ENCODE peak calls at places on chromosome 13, in four cellular contexts. One of them, this sample, is unnamed.

GRCh38 chr13:30711375-30711774 is 24.0 kb upstream of the ALOX5AP start:
- DNase-seq in WTC11: no peak
- DNase-seq in K562: no peak
- DNase-seq in GM12878: no peak
- DNase-seq in this sample: no peak

GRCh38 chr13:20526664-20527063 is 1.0 kb upstream of the CRYL1 start:
- DNase-seq in K562: no peak
- DNase-seq in WTC11: no peak
- DNase-seq in GM12878: no peak
- DNase-seq in this sample: peak; percentile 20

GRCh38 chr13:62512194-62513141 is 1096.8 kb upstream of the PCDH20 start:
- DNase-seq in WTC11: peak; percentile 60
- DNase-seq in GM12878: peak; percentile 24
- DNase-seq in K562: peak; percentile 1
- DNase-seq in this sample: peak; percentile 29

GRCh38 chr13:111485491-111486250 is 165.2 kb downstream of the TEX29 start:
- DNase-seq in WTC11: no peak
- DNase-seq in K562: no peak
- DNase-seq in GM12878: no peak
- DNase-seq in this sample: no peak

GRCh38 chr13:27967736-27968315 is 1.3 kb downstream of the CDX2 start:
- DNase-seq in K562: no peak
- DNase-seq in WTC11: no peak
- DNase-seq in GM12878: no peak
- DNase-seq in this sample: no peak

GRCh38 chr13:26502826-26503225 is 54.7 kb upstream of the WASF3 start:
- DNase-seq in GM12878: no peak
- DNase-seq in WTC11: no peak
- DNase-seq in K562: no peak
- DNase-seq in this sample: no peak

GRCh38 chr13:75635101-75635620 is 969 bp upstream of the LMO7 start:
- DNase-seq in K562: no peak
- DNase-seq in GM12878: no peak
- DNase-seq in WTC11: no peak
- DNase-seq in this sample: peak; percentile 24

GRCh38 chr13:94483970-94484369 is 4.5 kb upstream of the DCT start:
- DNase-seq in GM12878: no peak
- DNase-seq in K562: no peak
- DNase-seq in WTC11: no peak
- DNase-seq in this sample: no peak

GRCh38 chr13:112066624-112067004 is 335 bp upstream of the SOX1 start:
- DNase-seq in K562: no peak
- DNase-seq in GM12878: no peak
- DNase-seq in WTC11: peak; percentile 83
- DNase-seq in this sample: no peak

GRCh38 chr13:102220681-102221228 is 181.1 kb downstream of the FGF14 start:
- DNase-seq in K562: no peak
- DNase-seq in GM12878: no peak
- DNase-seq in WTC11: no peak
- DNase-seq in this sample: no peak

GRCh38 chr13:19818223-19818842 is 35.6 kb upstream of the PSPC1 start:
- DNase-seq in WTC11: peak; percentile 95
- DNase-seq in K562: peak; percentile 28
- DNase-seq in GM12878: no peak
- DNase-seq in this sample: peak; percentile 4

GRCh38 chr13:31110617-31111016 is 51.1 kb downstream of the HSPH1 start:
- DNase-seq in GM12878: no peak
- DNase-seq in WTC11: no peak
- DNase-seq in K562: no peak
- DNase-seq in this sample: no peak

GRCh38 chr13:27273658-27274425 is 3.2 kb downstream of the RASL11A start:
- DNase-seq in GM12878: no peak
- DNase-seq in K562: no peak
- DNase-seq in WTC11: no peak
- DNase-seq in this sample: no peak

GRCh38 chr13:52162279-52163101 is 3.1 kb upstream of the NEK3 start:
- DNase-seq in GM12878: no peak
- DNase-seq in WTC11: no peak
- DNase-seq in K562: no peak
- DNase-seq in this sample: peak; percentile 97

GRCh38 chr13:20566917-20567755 is at the start of gene IFT88:
- DNase-seq in K562: peak; percentile 88
- DNase-seq in WTC11: peak; percentile 88
- DNase-seq in GM12878: peak; percentile 48
- DNase-seq in this sample: peak; percentile 81

GRCh38 chr13:26993780-26994179 is 177.8 kb downstream of the USP12 start:
- DNase-seq in K562: no peak
- DNase-seq in GM12878: no peak
- DNase-seq in WTC11: no peak
- DNase-seq in this sample: no peak

GRCh38 chr13:110563463-110563774 is 1.9 kb upstream of the RAB20 start:
- DNase-seq in GM12878: no peak
- DNase-seq in WTC11: no peak
- DNase-seq in K562: no peak
- DNase-seq in this sample: no peak

GRCh38 chr13:75255159-75255558 is 226.8 kb downstream of the TBC1D4 start:
- DNase-seq in GM12878: no peak
- DNase-seq in WTC11: no peak
- DNase-seq in K562: no peak
- DNase-seq in this sample: no peak

GRCh38 chr13:109370486-109370885 is 415.9 kb downstream of the IRS2 start:
- DNase-seq in K562: no peak
- DNase-seq in GM12878: no peak
- DNase-seq in WTC11: no peak
- DNase-seq in this sample: no peak

GRCh38 chr13:22915442-22916082 is 265.2 kb upstream of the SGCG start:
- DNase-seq in K562: peak; percentile 13
- DNase-seq in GM12878: no peak
- DNase-seq in WTC11: peak; percentile 78
- DNase-seq in this sample: no peak

GRCh38 chr13:28574617-28575142 is 79.8 kb upstream of the FLT1 start:
- DNase-seq in WTC11: no peak
- DNase-seq in K562: peak; percentile 80
- DNase-seq in GM12878: peak; percentile 25
- DNase-seq in this sample: peak; percentile 10

GRCh38 chr13:98999635-98999952 is 21.7 kb upstream of the DOCK9 start:
- DNase-seq in WTC11: no peak
- DNase-seq in GM12878: no peak
- DNase-seq in K562: no peak
- DNase-seq in this sample: no peak

GRCh38 chr13:80040219-80040976 is 300.5 kb downstream of the SPRY2 start:
- DNase-seq in K562: no peak
- DNase-seq in WTC11: no peak
- DNase-seq in GM12878: no peak
- DNase-seq in this sample: no peak

GRCh38 chr13:49183672-49184315 is 36.3 kb upstream of the MLNR start:
- DNase-seq in K562: no peak
- DNase-seq in GM12878: no peak
- DNase-seq in WTC11: no peak
- DNase-seq in this sample: no peak

GRCh38 chr13:23672616-23673015 is 102.4 kb downstream of the TNFRSF19 start:
- DNase-seq in WTC11: no peak
- DNase-seq in GM12878: no peak
- DNase-seq in K562: no peak
- DNase-seq in this sample: no peak

GRCh38 chr13:20285530-20285929 is 53.4 kb upstream of the GJB6 start:
- DNase-seq in WTC11: no peak
- DNase-seq in GM12878: no peak
- DNase-seq in K562: no peak
- DNase-seq in this sample: no peak

GRCh38 chr13:27605610-27606200 is 14.6 kb downstream of the LNX2 start:
- DNase-seq in GM12878: no peak
- DNase-seq in K562: no peak
- DNase-seq in WTC11: no peak
- DNase-seq in this sample: no peak

GRCh38 chr13:84366484-84366883 is 484.2 kb upstream of the SLITRK1 start:
- DNase-seq in GM12878: no peak
- DNase-seq in K562: no peak
- DNase-seq in WTC11: no peak
- DNase-seq in this sample: no peak

GRCh38 chr13:108700421-108701170 is 71.2 kb downstream of the MYO16 start:
- DNase-seq in GM12878: no peak
- DNase-seq in WTC11: no peak
- DNase-seq in K562: no peak
- DNase-seq in this sample: no peak

GRCh38 chr13:29693297-29693945 is 97.9 kb upstream of the SLC7A1 start:
- DNase-seq in GM12878: no peak
- DNase-seq in WTC11: no peak
- DNase-seq in K562: no peak
- DNase-seq in this sample: no peak

GRCh38 chr13:80654638-80655249 is 313.8 kb upstream of the SPRY2 start:
- DNase-seq in K562: no peak
- DNase-seq in WTC11: no peak
- DNase-seq in GM12878: no peak
- DNase-seq in this sample: no peak

GRCh38 chr13:98978280-98978679 is 416 bp upstream of the DOCK9 start:
- DNase-seq in GM12878: no peak
- DNase-seq in K562: no peak
- DNase-seq in WTC11: no peak
- DNase-seq in this sample: no peak

GRCh38 chr13:39401091-39401647 is 201.8 kb downstream of the LHFPL6 start:
- DNase-seq in K562: no peak
- DNase-seq in GM12878: no peak
- DNase-seq in WTC11: no peak
- DNase-seq in this sample: no peak

GRCh38 chr13:65808061-65808460 is 1422.1 kb downstream of the PCDH9 start:
- DNase-seq in K562: no peak
- DNase-seq in WTC11: no peak
- DNase-seq in GM12878: no peak
- DNase-seq in this sample: no peak

GRCh38 chr13:51919531-51919930 is 57.8 kb downstream of the CCDC70 start:
- DNase-seq in K562: no peak
- DNase-seq in WTC11: no peak
- DNase-seq in GM12878: no peak
- DNase-seq in this sample: no peak

GRCh38 chr13:110014719-110015118 is 228.3 kb upstream of the IRS2 start:
- DNase-seq in WTC11: no peak
- DNase-seq in K562: no peak
- DNase-seq in GM12878: no peak
- DNase-seq in this sample: no peak

GRCh38 chr13:77190349-77190748 is 136.5 kb downstream of the MYCBP2 start:
- DNase-seq in GM12878: no peak
- DNase-seq in WTC11: no peak
- DNase-seq in K562: no peak
- DNase-seq in this sample: no peak

DNA sequence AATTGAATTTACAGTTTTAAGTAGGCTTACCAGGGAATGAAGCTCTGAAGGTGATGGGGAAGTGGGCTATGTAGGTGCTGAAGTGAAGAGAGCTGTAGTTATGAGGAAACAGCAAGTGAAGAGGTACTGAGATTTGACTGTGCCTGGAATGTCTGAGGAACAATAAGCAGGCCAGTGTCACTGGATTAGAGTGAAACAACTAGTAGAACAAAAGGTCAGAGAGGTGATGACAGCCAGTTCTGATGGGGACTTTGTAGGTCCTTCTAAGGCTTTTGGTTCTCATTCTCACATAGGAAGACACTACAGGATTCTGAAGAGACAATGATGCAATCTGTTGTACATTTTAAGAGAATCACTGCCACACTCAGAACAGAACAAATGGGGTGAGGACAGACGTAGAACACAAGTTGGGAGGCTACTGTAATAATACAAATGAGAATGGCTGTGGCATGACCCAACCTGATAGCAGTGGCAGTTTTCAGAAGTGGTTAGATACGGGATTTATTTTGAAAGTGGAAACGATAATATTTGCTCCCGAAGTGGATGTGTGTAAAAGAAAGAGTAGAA is 130.8 kb downstream of the MYCBP2 start:
- DNase-seq in GM12878: no peak
- DNase-seq in K562: no peak
- DNase-seq in WTC11: no peak
- DNase-seq in this sample: no peak
- TF ChIP-seq CBFB in GM12878: no peak
- TF ChIP-seq CBFB in K562: no peak
- TF ChIP-seq CBFB in WTC11: no peak
- TF ChIP-seq CBFB in this sample: no peak

GRCh38 chr13:44818428-44818827 is 170.8 kb downstream of the NUFIP1 start:
- DNase-seq in K562: peak; percentile 13
- DNase-seq in GM12878: no peak
- DNase-seq in WTC11: no peak
- DNase-seq in this sample: peak; percentile 24
- TF ChIP-seq CBFB in K562: no peak
- TF ChIP-seq CBFB in GM12878: no peak
- TF ChIP-seq CBFB in WTC11: no peak
- TF ChIP-seq CBFB in this sample: no peak

GRCh38 chr13:24864579-24864978 is 100.6 kb downstream of the RNF17 start:
- DNase-seq in K562: no peak
- DNase-seq in WTC11: no peak
- DNase-seq in GM12878: no peak
- DNase-seq in this sample: no peak
- TF ChIP-seq CBFB in K562: no peak
- TF ChIP-seq CBFB in WTC11: no peak
- TF ChIP-seq CBFB in GM12878: no peak
- TF ChIP-seq CBFB in this sample: no peak

DNA sequence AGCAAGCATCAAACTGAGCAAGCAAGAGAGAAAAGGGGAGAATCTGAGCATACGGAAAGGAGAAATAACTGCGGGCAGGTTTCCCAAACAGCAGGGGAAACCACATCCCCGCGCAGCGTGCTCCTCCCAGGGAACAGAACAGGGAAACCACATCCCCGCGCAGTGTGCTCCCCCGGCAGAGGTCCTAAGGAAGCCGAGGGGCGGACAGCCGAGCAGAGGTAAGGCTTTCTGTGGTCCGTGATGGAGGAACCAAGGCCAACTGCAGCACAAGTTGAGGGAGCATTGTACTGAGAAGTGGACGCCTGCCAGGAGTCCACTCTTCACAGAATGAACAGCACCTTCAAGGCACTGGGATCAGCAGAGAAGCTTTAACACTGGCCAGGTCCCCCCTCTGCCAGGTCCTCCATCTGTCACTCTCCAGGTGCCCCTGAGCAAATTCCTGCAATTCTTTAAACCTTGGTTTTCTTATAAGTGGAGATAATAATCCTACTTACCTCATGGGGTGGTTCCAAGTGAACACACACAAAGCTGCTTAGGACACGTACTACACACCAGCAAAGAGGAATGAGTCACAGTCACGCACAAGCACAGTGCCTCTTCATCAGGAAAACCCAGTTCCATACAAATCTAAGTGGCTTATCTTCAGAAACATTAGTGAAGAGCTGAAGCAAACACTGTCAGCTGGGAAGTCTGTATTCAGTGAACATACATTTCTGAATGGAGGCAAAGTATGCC is 23.0 kb upstream of the LAMP1 start:
- DNase-seq in K562: peak; percentile 24
- DNase-seq in WTC11: no peak
- DNase-seq in GM12878: no peak
- DNase-seq in this sample: no peak
- TF ChIP-seq CBFB in K562: no peak
- TF ChIP-seq CBFB in WTC11: no peak
- TF ChIP-seq CBFB in GM12878: no peak
- TF ChIP-seq CBFB in this sample: no peak

This sample was measured in HepG2.